ENCODE peak calls at places on chromosome 15, in four cellular contexts. One of them, this sample, is unnamed. For H3K4me1, the result is how much of the 10 kb centered on the place peaks cover.

GRCh38 chr15:40247406-40247971 is 8.6 kb downstream of the PAK6 start:
- DNase-seq in transverse colon: no peak
- DNase-seq in GM23338: no peak
- DNase-seq in endothelial cell of umbilical vein: no peak
- DNase-seq in this sample: peak

GRCh38 chr15:23629234-23629805 is 18.3 kb downstream of the MAGEL2 start:
- DNase-seq in endothelial cell of umbilical vein: no peak
- DNase-seq in transverse colon: no peak
- DNase-seq in GM23338: peak
- DNase-seq in this sample: no peak

GRCh38 chr15:28191832-28192231 is 92.7 kb upstream of the OCA2 start:
- DNase-seq in GM23338: peak
- DNase-seq in endothelial cell of umbilical vein: no peak
- DNase-seq in transverse colon: peak
- DNase-seq in this sample: no peak

GRCh38 chr15:94412979-94413741 is 181.8 kb downstream of the MCTP2 start:
- DNase-seq in endothelial cell of umbilical vein: peak
- DNase-seq in GM23338: peak
- DNase-seq in transverse colon: peak
- DNase-seq in this sample: no peak

GRCh38 chr15:40909662-40910625 is 15.7 kb downstream of the VPS18 start:
- DNase-seq in endothelial cell of umbilical vein: no peak
- DNase-seq in transverse colon: no peak
- DNase-seq in GM23338: no peak
- DNase-seq in this sample: peak

GRCh38 chr15:77371850-77372249 is 48.1 kb downstream of the PEAK1 start:
- DNase-seq in transverse colon: no peak
- DNase-seq in endothelial cell of umbilical vein: no peak
- DNase-seq in GM23338: no peak
- DNase-seq in this sample: no peak

GRCh38 chr15:69158201-69158842 is 2.1 kb upstream of the GLCE start:
- DNase-seq in endothelial cell of umbilical vein: no peak
- DNase-seq in transverse colon: no peak
- DNase-seq in GM23338: no peak
- DNase-seq in this sample: no peak

GRCh38 chr15:68389041-68389930 is 42.7 kb downstream of the ITGA11 start:
- DNase-seq in GM23338: peak
- DNase-seq in endothelial cell of umbilical vein: no peak
- DNase-seq in transverse colon: no peak
- DNase-seq in this sample: no peak

GRCh38 chr15:52527898-52528464 is 699 bp downstream of the MYO5A start:
- DNase-seq in endothelial cell of umbilical vein: peak
- DNase-seq in GM23338: peak
- DNase-seq in transverse colon: peak
- DNase-seq in this sample: peak

GRCh38 chr15:81002004-81002253 is 1.2 kb downstream of the TLNRD1 start:
- DNase-seq in endothelial cell of umbilical vein: no peak
- DNase-seq in transverse colon: no peak
- DNase-seq in GM23338: no peak
- DNase-seq in this sample: no peak

GRCh38 chr15:63238796-63239195 is 38.6 kb upstream of the APH1B start:
- DNase-seq in endothelial cell of umbilical vein: no peak
- DNase-seq in transverse colon: no peak
- DNase-seq in GM23338: no peak
- DNase-seq in this sample: no peak

GRCh38 chr15:70344666-70345065 is 246.9 kb upstream of the TLE3 start:
- DNase-seq in GM23338: no peak
- DNase-seq in transverse colon: no peak
- DNase-seq in endothelial cell of umbilical vein: no peak
- DNase-seq in this sample: peak

GRCh38 chr15:66815322-66815721 is 113.3 kb downstream of the SMAD6 start:
- DNase-seq in transverse colon: no peak
- DNase-seq in GM23338: no peak
- DNase-seq in endothelial cell of umbilical vein: peak
- DNase-seq in this sample: no peak

GRCh38 chr15:79025201-79025600 is 65.4 kb downstream of the RASGRF1 start:
- DNase-seq in endothelial cell of umbilical vein: no peak
- DNase-seq in GM23338: peak
- DNase-seq in transverse colon: peak
- DNase-seq in this sample: no peak

GRCh38 chr15:32872606-32873291 is 154.9 kb downstream of the GREM1 start:
- DNase-seq in transverse colon: peak
- DNase-seq in endothelial cell of umbilical vein: no peak
- DNase-seq in GM23338: no peak
- DNase-seq in this sample: no peak

GRCh38 chr15:101139986-101140696 is 111.7 kb downstream of the CHSY1 start:
- DNase-seq in GM23338: no peak
- DNase-seq in transverse colon: no peak
- DNase-seq in endothelial cell of umbilical vein: no peak
- DNase-seq in this sample: no peak
- H3K4me3 ChIP-seq in GM23338: no peak
- H3K4me3 ChIP-seq in transverse colon: no peak
- H3K4me3 ChIP-seq in endothelial cell of umbilical vein: no peak
- H3K4me3 ChIP-seq in this sample: no peak

GRCh38 chr15:73541479-73541878 is 91.7 kb downstream of the NPTN start:
- DNase-seq in endothelial cell of umbilical vein: no peak
- DNase-seq in GM23338: no peak
- DNase-seq in transverse colon: no peak
- DNase-seq in this sample: no peak
- H3K4me1 ChIP-seq in endothelial cell of umbilical vein: under half
- H3K4me1 ChIP-seq in GM23338: under half
- H3K4me1 ChIP-seq in transverse colon: under half
- H3K4me1 ChIP-seq in this sample: under half

GRCh38 chr15:75454471-75455418 is 3.3 kb upstream of the SIN3A start:
- DNase-seq in GM23338: peak
- DNase-seq in transverse colon: peak
- DNase-seq in endothelial cell of umbilical vein: peak
- DNase-seq in this sample: no peak

GRCh38 chr15:75455982-75456531 is 4.6 kb upstream of the SIN3A start:
- DNase-seq in endothelial cell of umbilical vein: peak
- DNase-seq in GM23338: peak
- DNase-seq in transverse colon: peak
- DNase-seq in this sample: no peak

GRCh38 chr15:75456710-75457109 is 5.2 kb upstream of the SIN3A start:
- DNase-seq in GM23338: peak
- DNase-seq in endothelial cell of umbilical vein: no peak
- DNase-seq in transverse colon: no peak
- DNase-seq in this sample: no peak

GRCh38 chr15:75453703-75454470 is 2.4 kb upstream of the SIN3A start:
- DNase-seq in transverse colon: peak
- DNase-seq in endothelial cell of umbilical vein: peak
- DNase-seq in GM23338: peak
- DNase-seq in this sample: peak

GRCh38 chr15:75455424-75455981 is 4.0 kb upstream of the SIN3A start:
- DNase-seq in GM23338: peak
- DNase-seq in transverse colon: peak
- DNase-seq in endothelial cell of umbilical vein: peak
- DNase-seq in this sample: peak
- TF ChIP-seq POLR2AphosphoS5 in GM23338: peak
- TF ChIP-seq POLR2AphosphoS5 in transverse colon: peak
- TF ChIP-seq POLR2AphosphoS5 in endothelial cell of umbilical vein: no peak
- TF ChIP-seq POLR2AphosphoS5 in this sample: peak

DNA sequence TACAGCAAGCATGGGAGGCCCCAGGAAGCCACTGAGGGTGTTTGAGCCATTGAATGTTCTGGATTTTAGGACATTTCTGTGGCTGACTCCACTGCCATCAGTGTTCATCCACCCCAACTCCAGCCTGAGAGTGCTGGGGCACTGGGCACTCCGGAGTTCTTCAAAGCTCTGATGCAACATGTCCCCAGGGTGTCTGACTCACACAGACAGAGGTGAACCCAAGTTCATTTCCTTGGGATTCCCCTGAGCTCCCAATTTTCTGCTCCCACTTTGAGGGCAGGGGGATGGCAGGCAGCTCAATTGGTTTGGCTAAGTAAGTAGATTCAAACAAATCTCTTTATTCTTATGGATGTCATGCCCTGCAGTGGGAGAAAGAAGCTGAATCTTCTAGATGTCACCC is 2.2 kb downstream of the STRA6 start:
- DNase-seq in endothelial cell of umbilical vein: peak
- DNase-seq in GM23338: no peak
- DNase-seq in transverse colon: peak
- DNase-seq in this sample: no peak
- H3K4me3 ChIP-seq in endothelial cell of umbilical vein: no peak
- H3K4me3 ChIP-seq in GM23338: no peak
- H3K4me3 ChIP-seq in transverse colon: no peak
- H3K4me3 ChIP-seq in this sample: no peak

DNA sequence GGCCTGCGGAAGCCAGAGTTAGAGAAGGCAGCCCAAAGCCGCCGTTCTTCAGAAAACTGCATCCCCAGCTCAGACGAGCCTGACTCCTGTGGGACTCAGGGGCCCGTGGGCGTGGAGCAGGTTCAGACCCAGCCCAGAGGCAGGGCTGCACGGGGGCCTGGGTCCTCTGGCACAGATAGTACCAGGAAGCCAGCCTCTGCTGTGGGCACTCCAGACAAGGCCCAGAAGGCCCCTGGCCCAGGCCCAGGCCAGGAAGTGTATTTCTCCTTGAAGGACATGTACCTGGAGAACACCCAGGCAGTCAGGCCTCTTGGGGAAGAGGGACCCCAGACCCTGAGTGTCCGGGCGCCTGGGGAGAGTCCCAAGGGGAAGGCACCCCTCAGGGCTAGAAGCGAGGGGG is 23.1 kb downstream of the ALPK3 start:
- DNase-seq in GM23338: no peak
- DNase-seq in transverse colon: no peak
- DNase-seq in endothelial cell of umbilical vein: no peak
- DNase-seq in this sample: no peak
- H3K4me1 ChIP-seq in GM23338: under half
- H3K4me1 ChIP-seq in transverse colon: under half
- H3K4me1 ChIP-seq in endothelial cell of umbilical vein: under half
- H3K4me1 ChIP-seq in this sample: under half

DNA sequence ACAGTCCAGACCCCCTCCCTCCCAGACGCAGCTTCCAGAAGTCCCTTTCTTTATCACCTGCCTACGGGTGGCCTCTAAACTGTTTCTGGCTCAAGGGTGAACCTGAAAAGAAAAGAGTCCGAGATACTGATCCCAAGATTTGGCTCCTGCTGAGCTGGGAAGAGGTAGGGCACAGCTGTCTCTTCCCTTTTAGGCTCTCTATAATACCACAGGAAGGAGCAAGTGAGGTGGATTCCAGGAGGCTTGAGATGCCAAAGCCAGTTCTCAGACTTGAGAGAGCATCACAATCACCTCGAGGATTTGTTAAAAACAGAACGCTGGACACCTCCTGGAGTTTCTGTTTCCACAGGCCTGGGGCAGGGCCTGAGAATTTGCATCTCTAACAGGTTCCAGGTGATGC is 12.3 kb downstream of the ST8SIA2 start:
- DNase-seq in GM23338: no peak
- DNase-seq in transverse colon: no peak
- DNase-seq in endothelial cell of umbilical vein: no peak
- DNase-seq in this sample: no peak
- TF ChIP-seq POLR2AphosphoS5 in GM23338: no peak
- TF ChIP-seq POLR2AphosphoS5 in transverse colon: no peak
- TF ChIP-seq POLR2AphosphoS5 in endothelial cell of umbilical vein: no peak
- TF ChIP-seq POLR2AphosphoS5 in this sample: no peak